ENCODE peak calls at places on chromosomes 16 and 17, in four cellular contexts. One of them, this sample, is unnamed.

GRCh38 chr17:28427372-28427771 is 21.4 kb upstream of the SLC46A1 start:
- DNase-seq in AG04449: no peak
- DNase-seq in esophagus muscularis mucosa: no peak
- DNase-seq in A549: no peak
- DNase-seq in this sample: no peak

GRCh38 chr16:492211-492875 is 35.2 kb upstream of the CAPN15 start:
- DNase-seq in AG04449: no peak
- DNase-seq in esophagus muscularis mucosa: no peak
- DNase-seq in A549: no peak
- DNase-seq in this sample: no peak

GRCh38 chr16:88737298-88738166 is 31.2 kb downstream of the CTU2 start:
- DNase-seq in AG04449: no peak
- DNase-seq in esophagus muscularis mucosa: no peak
- DNase-seq in A549: peak; percentile 65
- DNase-seq in this sample: no peak

GRCh38 chr16:914453-914852 is 56.3 kb downstream of the LMF1 start:
- DNase-seq in AG04449: no peak
- DNase-seq in esophagus muscularis mucosa: no peak
- DNase-seq in A549: no peak
- DNase-seq in this sample: no peak

GRCh38 chr17:57243171-57243622 is 13.1 kb upstream of the MSI2 start:
- DNase-seq in AG04449: peak; percentile 1
- DNase-seq in esophagus muscularis mucosa: no peak
- DNase-seq in A549: peak; percentile 88
- DNase-seq in this sample: peak; percentile 35

GRCh38 chr17:53516643-53517042 is 306.1 kb upstream of the KIF2B start:
- DNase-seq in AG04449: no peak
- DNase-seq in esophagus muscularis mucosa: no peak
- DNase-seq in A549: no peak
- DNase-seq in this sample: peak; percentile 19

GRCh38 chr17:61641084-61641483 is 50.1 kb upstream of the NACA2 start:
- DNase-seq in AG04449: no peak
- DNase-seq in esophagus muscularis mucosa: no peak
- DNase-seq in A549: no peak
- DNase-seq in this sample: no peak

GRCh38 chr16:1537763-1538289 is 4.4 kb downstream of the TMEM204 start:
- DNase-seq in AG04449: no peak
- DNase-seq in esophagus muscularis mucosa: no peak
- DNase-seq in A549: no peak
- DNase-seq in this sample: no peak

GRCh38 chr16:89444151-89444723 is 46.1 kb downstream of the ANKRD11 start:
- DNase-seq in AG04449: no peak
- DNase-seq in esophagus muscularis mucosa: no peak
- DNase-seq in A549: no peak
- DNase-seq in this sample: no peak

GRCh38 chr17:73091770-73092517 is 544 bp downstream of the SLC39A11 start:
- DNase-seq in AG04449: no peak
- DNase-seq in esophagus muscularis mucosa: no peak
- DNase-seq in A549: peak; percentile 74
- DNase-seq in this sample: no peak

GRCh38 chr16:82220541-82220940 is 50.5 kb upstream of the MPHOSPH6 start:
- DNase-seq in AG04449: no peak
- DNase-seq in esophagus muscularis mucosa: no peak
- DNase-seq in A549: no peak
- DNase-seq in this sample: no peak

GRCh38 chr17:49390548-49391324 is 23.9 kb downstream of the PHB1 start:
- DNase-seq in AG04449: no peak
- DNase-seq in esophagus muscularis mucosa: no peak
- DNase-seq in A549: no peak
- DNase-seq in this sample: no peak

GRCh38 chr16:86498155-86498651 is 12.1 kb upstream of the FOXF1 start:
- DNase-seq in AG04449: no peak
- DNase-seq in esophagus muscularis mucosa: no peak
- DNase-seq in A549: no peak
- DNase-seq in this sample: no peak

GRCh38 chr16:85607796-85608514 is 5.2 kb upstream of the GSE1 start:
- DNase-seq in AG04449: no peak
- DNase-seq in esophagus muscularis mucosa: no peak
- DNase-seq in A549: no peak
- DNase-seq in this sample: no peak

GRCh38 chr17:76164331-76164730 is 23.3 kb upstream of the FOXJ1 start:
- DNase-seq in AG04449: no peak
- DNase-seq in esophagus muscularis mucosa: no peak
- DNase-seq in A549: no peak
- DNase-seq in this sample: no peak

DNA sequence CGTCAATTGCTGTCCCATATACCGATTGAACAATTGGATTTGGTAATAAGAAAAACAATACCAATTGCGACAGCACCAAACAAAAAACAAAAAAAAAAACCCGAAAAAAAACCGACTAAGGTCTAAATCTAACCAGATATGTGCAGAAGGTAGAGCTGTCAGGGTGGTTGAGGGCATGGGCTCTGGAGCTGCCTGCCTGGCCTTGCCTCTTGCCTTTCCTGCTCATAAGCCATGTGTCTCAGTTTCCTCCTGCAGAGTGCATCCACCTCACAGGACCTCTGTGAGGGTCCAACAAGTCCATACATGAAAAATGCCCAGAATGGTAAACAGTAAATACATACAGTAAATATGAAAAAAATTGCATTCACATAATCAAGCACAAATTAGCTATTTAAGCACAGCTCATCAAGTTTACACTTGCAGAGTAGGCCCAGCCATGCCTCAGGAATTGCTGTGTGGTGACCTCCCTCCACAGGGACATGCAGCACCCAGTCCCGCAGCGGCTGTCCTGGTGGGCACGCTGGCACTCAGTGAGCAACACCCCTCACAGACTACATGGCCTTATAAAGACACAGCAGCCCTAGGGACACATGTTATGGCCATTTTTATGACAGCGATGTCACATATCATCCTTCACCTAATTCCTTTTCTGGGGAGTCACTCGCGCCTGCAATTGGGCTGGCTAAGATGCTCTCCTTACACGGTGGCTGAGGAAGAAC is 17.9 kb downstream of the TBC1D28 start:
- DNase-seq in AG04449: no peak
- DNase-seq in esophagus muscularis mucosa: no peak
- DNase-seq in A549: peak; percentile 5
- DNase-seq in this sample: no peak
- H3K4me3 ChIP-seq in AG04449: no peak overlapping the region
- H3K4me3 ChIP-seq in esophagus muscularis mucosa: peak overlapping the region; percentile 14
- H3K4me3 ChIP-seq in A549: peak overlapping the region; percentile 11
- H3K4me3 ChIP-seq in this sample: no peak overlapping the region

GRCh38 chr17:41812176-41813038 is at the start of gene FKBP10:
- DNase-seq in AG04449: no peak
- DNase-seq in esophagus muscularis mucosa: no peak
- DNase-seq in A549: peak; percentile 94
- DNase-seq in this sample: peak; percentile 74
- TF ChIP-seq CTCF in AG04449: no peak
- TF ChIP-seq CTCF in esophagus muscularis mucosa: peak; percentile 14
- TF ChIP-seq CTCF in A549: no peak
- TF ChIP-seq CTCF in this sample: no peak

DNA sequence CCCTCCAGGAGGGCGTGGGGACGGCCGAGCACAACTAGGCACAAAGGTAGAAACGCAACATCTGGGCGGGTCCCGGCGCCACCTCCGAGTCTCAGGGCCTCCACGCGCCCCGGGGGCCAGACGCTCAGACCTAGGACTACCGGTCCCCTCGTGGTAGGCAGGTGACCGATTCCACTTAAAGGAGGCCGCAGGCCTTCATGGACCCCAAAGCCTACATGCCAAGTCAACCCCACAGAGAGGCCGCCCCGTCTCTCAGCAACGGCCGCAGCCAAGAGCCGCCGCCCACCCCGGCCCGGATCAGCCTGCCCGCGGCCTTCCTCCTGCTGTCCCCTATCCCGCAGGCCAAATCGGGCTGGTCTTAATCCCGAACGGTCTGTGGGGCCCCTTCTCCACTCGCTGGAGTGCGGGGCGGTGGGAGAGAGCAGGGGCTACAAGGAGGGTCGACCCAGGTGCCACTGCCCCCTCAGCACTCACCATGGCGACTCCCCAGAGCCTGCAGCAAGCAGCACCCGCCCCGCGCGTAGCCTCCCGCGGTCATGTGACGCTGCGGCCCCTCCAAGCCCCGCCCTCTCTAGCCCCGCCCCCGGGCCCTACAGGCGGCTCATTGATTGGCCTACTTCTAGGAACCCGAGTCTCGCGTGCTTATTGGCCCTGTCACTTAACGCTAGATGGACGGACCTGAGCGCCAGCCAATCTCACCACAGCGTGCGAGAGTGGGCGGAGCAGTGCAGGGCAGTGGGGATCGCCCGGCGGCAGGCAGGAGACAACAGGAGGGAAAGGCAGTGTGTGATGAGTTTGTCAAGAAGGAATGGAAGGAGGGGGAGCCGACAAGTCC is at the start of gene VPS35:
- DNase-seq in AG04449: peak; percentile 93
- DNase-seq in esophagus muscularis mucosa: peak; percentile 100
- DNase-seq in A549: peak; percentile 93
- DNase-seq in this sample: peak; percentile 97
- H3K4me3 ChIP-seq in AG04449: peak within 1 kb of the TSS; percentile 89
- H3K4me3 ChIP-seq in esophagus muscularis mucosa: peak within 1 kb of the TSS; percentile 89
- H3K4me3 ChIP-seq in A549: peak within 1 kb of the TSS; percentile 58
- H3K4me3 ChIP-seq in this sample: peak within 1 kb of the TSS; percentile 79

GRCh38 chr17:4591529-4591928 is 7.2 kb downstream of the SMTNL2 start:
- DNase-seq in AG04449: no peak
- DNase-seq in esophagus muscularis mucosa: no peak
- DNase-seq in A549: peak; percentile 46
- DNase-seq in this sample: no peak

GRCh38 chr17:4593021-4593797 is 8.9 kb downstream of the SMTNL2 start:
- DNase-seq in AG04449: no peak
- DNase-seq in esophagus muscularis mucosa: no peak
- DNase-seq in A549: no peak
- DNase-seq in this sample: no peak

GRCh38 chr17:4592240-4593005 is 8.1 kb downstream of the SMTNL2 start:
- DNase-seq in AG04449: no peak
- DNase-seq in esophagus muscularis mucosa: no peak
- DNase-seq in A549: no peak
- DNase-seq in this sample: no peak

GRCh38 chr17:4596636-4597380 is 12.5 kb downstream of the SMTNL2 start:
- DNase-seq in AG04449: no peak
- DNase-seq in esophagus muscularis mucosa: no peak
- DNase-seq in A549: no peak
- DNase-seq in this sample: no peak

DNA sequence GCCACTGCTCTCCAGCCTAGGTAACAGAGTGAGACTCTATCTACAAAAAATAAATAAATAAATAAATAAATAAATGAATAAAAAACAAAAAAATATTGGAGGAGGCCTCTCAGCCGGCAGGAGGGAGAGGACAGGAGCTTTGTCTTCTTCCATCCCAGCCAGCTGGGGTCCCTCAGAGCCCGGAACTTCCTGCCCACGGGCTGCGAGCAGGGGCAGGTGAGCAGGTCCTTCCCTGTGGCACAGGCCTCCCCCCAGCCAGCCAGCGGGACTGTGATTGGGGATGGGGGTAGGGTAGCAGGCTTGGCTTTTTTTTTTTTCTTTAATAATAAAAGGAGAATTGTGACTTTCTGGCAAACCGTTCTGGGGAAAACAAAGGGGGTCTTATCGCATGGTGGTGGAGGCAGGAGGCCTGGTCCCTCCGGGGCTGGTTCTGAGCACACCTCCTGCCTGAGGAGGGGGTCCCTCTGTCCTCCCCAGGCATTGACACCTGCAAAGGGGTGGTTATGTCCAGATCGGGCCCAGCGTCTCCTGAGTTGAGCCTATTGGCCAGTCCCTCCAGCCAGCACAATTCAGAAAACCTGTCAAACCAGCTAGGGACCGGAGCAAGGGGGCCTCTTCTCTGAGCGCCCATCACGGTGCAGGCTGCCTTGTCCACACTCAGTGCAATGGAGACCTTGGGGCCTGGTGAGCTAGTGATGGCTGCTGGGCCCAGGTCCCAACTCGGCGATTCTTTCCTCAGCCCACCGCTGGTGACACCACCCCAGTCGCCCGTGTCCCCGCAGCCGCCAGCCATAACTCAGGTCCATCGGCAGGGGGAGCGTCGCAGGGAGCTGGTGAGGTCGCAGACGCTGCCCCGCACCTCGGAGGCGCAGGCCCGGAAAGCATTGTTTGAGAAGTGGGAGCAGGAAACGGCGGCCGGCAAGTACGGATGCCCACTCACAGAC is 10.3 kb downstream of the SMTNL2 start:
- DNase-seq in AG04449: no peak
- DNase-seq in esophagus muscularis mucosa: no peak
- DNase-seq in A549: no peak
- DNase-seq in this sample: no peak
- TF ChIP-seq CTCF in AG04449: peak; percentile 39
- TF ChIP-seq CTCF in esophagus muscularis mucosa: no peak
- TF ChIP-seq CTCF in A549: no peak
- TF ChIP-seq CTCF in this sample: peak; percentile 21

DNA sequence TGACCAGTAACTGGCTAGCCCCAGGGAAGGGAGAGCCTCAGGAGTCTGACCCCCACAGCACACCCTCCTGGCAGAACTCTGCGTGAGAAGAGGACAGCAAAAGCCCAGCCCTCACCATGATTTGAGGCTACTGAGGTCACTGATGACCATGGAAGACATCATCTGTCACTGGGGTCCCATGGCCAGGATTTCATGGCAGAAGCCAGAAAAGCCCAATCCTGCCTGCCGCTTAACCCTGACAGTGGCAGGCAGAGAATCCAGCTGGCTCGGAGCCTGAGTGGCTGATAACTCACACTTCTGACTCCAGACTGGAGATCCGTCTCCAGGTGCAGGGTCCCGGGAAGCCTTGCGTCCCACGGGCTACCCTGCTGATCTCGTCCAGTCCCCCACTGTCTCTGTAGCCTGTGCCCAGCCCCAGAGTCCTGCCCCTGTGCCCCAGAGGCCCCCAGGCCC is 17.5 kb downstream of the GRIN2C start:
- DNase-seq in AG04449: no peak
- DNase-seq in esophagus muscularis mucosa: no peak
- DNase-seq in A549: no peak
- DNase-seq in this sample: no peak
- H3K4me3 ChIP-seq in AG04449: no peak overlapping the region
- H3K4me3 ChIP-seq in esophagus muscularis mucosa: peak overlapping the region; percentile 49
- H3K4me3 ChIP-seq in A549: peak overlapping the region; percentile 50
- H3K4me3 ChIP-seq in this sample: no peak overlapping the region

GRCh38 chr17:78174870-78175642 is 6.7 kb downstream of the SYNGR2 start:
- DNase-seq in AG04449: no peak
- DNase-seq in esophagus muscularis mucosa: no peak
- DNase-seq in A549: no peak
- DNase-seq in this sample: no peak

GRCh38 chr17:78172284-78173024 is 4.1 kb downstream of the SYNGR2 start:
- DNase-seq in AG04449: no peak
- DNase-seq in esophagus muscularis mucosa: no peak
- DNase-seq in A549: no peak
- DNase-seq in this sample: no peak

GRCh38 chr17:78173025-78173715 is 4.8 kb downstream of the SYNGR2 start:
- DNase-seq in AG04449: no peak
- DNase-seq in esophagus muscularis mucosa: no peak
- DNase-seq in A549: no peak
- DNase-seq in this sample: no peak

GRCh38 chr17:78175643-78175981 is 7.2 kb downstream of the SYNGR2 start:
- DNase-seq in AG04449: no peak
- DNase-seq in esophagus muscularis mucosa: no peak
- DNase-seq in A549: no peak
- DNase-seq in this sample: no peak

GRCh38 chr17:78174332-78174869 is 6.0 kb downstream of the SYNGR2 start:
- DNase-seq in AG04449: no peak
- DNase-seq in esophagus muscularis mucosa: peak; percentile 95
- DNase-seq in A549: no peak
- DNase-seq in this sample: no peak
- TF ChIP-seq CTCF in AG04449: no peak
- TF ChIP-seq CTCF in esophagus muscularis mucosa: peak; percentile 76
- TF ChIP-seq CTCF in A549: no peak
- TF ChIP-seq CTCF in this sample: peak; percentile 24

GRCh38 chr16:11805556-11805955 is 8.5 kb upstream of the ZC3H7A start:
- DNase-seq in AG04449: no peak
- DNase-seq in esophagus muscularis mucosa: no peak
- DNase-seq in A549: no peak
- DNase-seq in this sample: no peak
- H3K4me3 ChIP-seq in AG04449: no peak overlapping the region
- H3K4me3 ChIP-seq in esophagus muscularis mucosa: no peak overlapping the region
- H3K4me3 ChIP-seq in A549: no peak overlapping the region
- H3K4me3 ChIP-seq in this sample: no peak overlapping the region

This sample was measured in astrocyte of the cerebellum.